ENCODE peak calls at places on chromosomes 1 and 21, in eight cellular contexts. H, M, E, N, F, R, G and A are unnamed samples.

GRCh38 chr1:163166886-163167555 is 35.7 kb downstream of the RGS5 start:
- DNase-seq in M (no peak), F (no peak), H (no peak), G (no peak), N (no peak), R (no peak), E (no peak), A (no peak)

GRCh38 chr1:10616696-10617095 is 141.9 kb downstream of the PEX14 start:
- DNase-seq in H (no peak), F (no peak), G (no peak), R (no peak), N (no peak), E (no peak), M (no peak), A (no peak)

GRCh38 chr1:6703016-6703415 is 1.4 kb upstream of the DNAJC11 start:
- DNase-seq in F (no peak), H (no peak), M (no peak), E (no peak), N (peak; percentile 34), G (no peak), R (peak; percentile 30), A (no peak)

GRCh38 chr1:224726783-224727182 is 110.7 kb downstream of the CNIH3 start:
- DNase-seq in R (no peak), M (no peak), N (peak; percentile 95), G (peak; percentile 97), E (no peak), F (no peak), H (no peak), A (no peak)

GRCh38 chr1:162383091-162383490 is 1.6 kb downstream of the C1orf226 start:
- DNase-seq in G (no peak), F (no peak), M (no peak), R (no peak), N (no peak), E (no peak), H (no peak), A (no peak)

GRCh38 chr21:34885636-34886553 is 163.2 kb downstream of the RUNX1 start:
- DNase-seq in G (peak; percentile 46), M (no peak), F (no peak), R (no peak), E (no peak), H (no peak), N (peak; percentile 70), A (peak; percentile 21)

GRCh38 chr1:145845514-145846161 is at the start of gene NUDT17:
- DNase-seq in E (peak; percentile 82), F (peak; percentile 26), G (peak; percentile 73), H (peak; percentile 85), N (peak; percentile 94), M (peak; percentile 81), R (peak; percentile 93), A (peak; percentile 89)

GRCh38 chr1:85612704-85613361 is 32.3 kb downstream of the CCN1 start:
- DNase-seq in F (no peak), N (peak; percentile 95), M (peak; percentile 69), H (peak; percentile 45), E (peak; percentile 36), G (peak; percentile 85), R (no peak), A (no peak)

GRCh38 chr1:34929853-34930701 is 627 bp upstream of the DLGAP3 start:
- DNase-seq in F (no peak), M (no peak), N (peak; percentile 69), G (no peak), E (no peak), H (no peak), R (peak; percentile 69), A (no peak)

GRCh38 chr1:100265562-100265930 is 470 bp upstream of the RTCA start:
- DNase-seq in R (no peak), N (no peak), M (no peak), G (no peak), F (peak; percentile 6), H (no peak), E (peak; percentile 21), A (no peak)

GRCh38 chr1:100261686-100262085 is 4.3 kb upstream of the RTCA start:
- DNase-seq in M (no peak), G (no peak), E (no peak), R (no peak), N (no peak), H (no peak), F (no peak), A (no peak)

GRCh38 chr1:100268202-100268601 is 2.2 kb downstream of the RTCA start:
- DNase-seq in G (no peak), R (no peak), F (no peak), N (no peak), M (no peak), H (no peak), E (no peak), A (no peak)

GRCh38 chr1:100267284-100267683 is 1.3 kb downstream of the RTCA start:
- DNase-seq in E (no peak), M (no peak), H (no peak), G (no peak), R (no peak), N (no peak), F (no peak), A (no peak)

GRCh38 chr1:100265931-100266830 is at the start of gene RTCA:
- DNase-seq in G (peak; percentile 95), M (peak; percentile 89), E (peak; percentile 97), H (peak; percentile 98), F (peak; percentile 87), R (peak; percentile 97), N (peak; percentile 96), A (peak; percentile 94)
- TF ChIP-seq CTCF in G (no peak), M (no peak), E (no peak), H (no peak), F (no peak), R (no peak), N (no peak), A (no peak)

GRCh38 chr1:114764689-114765088 is 6.9 kb upstream of the CSDE1 start:
- DNase-seq in N (no peak), H (no peak), E (no peak), G (no peak), R (no peak), F (no peak), M (no peak), A (no peak)
- TF ChIP-seq CTCF in N (no peak), H (no peak), E (no peak), G (no peak), R (peak; percentile 39), F (peak; percentile 26), M (no peak), A (no peak)

DNA sequence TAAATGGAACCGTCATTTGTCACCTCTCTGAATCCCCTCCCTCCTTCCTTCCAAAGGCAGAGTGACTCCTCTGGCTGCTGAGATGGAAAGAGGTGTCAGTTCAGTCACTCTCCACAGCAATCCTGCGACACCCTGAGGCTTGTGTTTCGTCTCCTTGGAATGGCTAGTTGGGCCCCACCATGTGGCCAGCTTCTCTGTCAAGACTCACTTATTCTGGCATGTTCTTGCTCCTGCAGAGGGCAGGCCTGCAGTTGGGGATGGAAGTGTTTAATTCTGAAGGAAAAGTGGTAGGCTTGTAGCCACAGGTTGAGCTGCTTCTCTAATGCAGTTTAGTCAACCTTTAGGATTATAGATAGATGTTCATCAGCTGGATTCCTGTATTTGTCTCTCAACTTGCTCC is 149.6 kb downstream of the LMO4 start:
- DNase-seq in M (peak; percentile 61), N (peak; percentile 55), E (no peak), R (no peak), H (no peak), F (peak; percentile 16), G (peak; percentile 19), A (no peak)
- TF ChIP-seq CTCF in M (no peak), N (peak; percentile 20), E (peak; percentile 83), R (no peak), H (no peak), F (peak; percentile 23), G (peak; percentile 4), A (no peak)

DNA sequence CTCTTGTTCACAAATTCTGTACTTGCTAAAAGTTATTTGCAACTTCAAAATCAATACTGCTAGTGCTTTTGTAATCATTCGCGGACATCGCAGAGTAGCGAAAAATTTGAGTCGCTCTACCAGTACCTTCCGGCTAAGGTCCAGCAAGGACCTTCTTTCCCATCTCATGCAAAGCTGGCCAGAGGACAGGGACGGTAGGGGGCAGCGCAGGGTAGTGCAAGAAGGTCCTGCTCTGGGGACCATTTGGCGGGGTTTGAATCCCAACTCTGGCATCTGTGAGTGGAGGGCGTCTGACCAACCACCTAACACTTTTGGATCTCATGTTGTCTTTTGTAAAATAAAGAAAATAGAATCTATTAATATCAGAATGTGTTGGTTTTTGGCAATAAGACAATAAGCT is 258.3 kb downstream of the SPATA17 start:
- DNase-seq in N (no peak), E (no peak), F (no peak), R (peak; percentile 76), G (peak; percentile 20), M (peak; percentile 42), H (no peak), A (no peak)
- TF ChIP-seq CTCF in N (no peak), E (no peak), F (peak; percentile 43), R (peak; percentile 55), G (peak; percentile 51), M (peak; percentile 45), H (no peak), A (peak; percentile 16)

GRCh38 chr1:185448591-185449186 is 131.6 kb upstream of the IVNS1ABP start:
- DNase-seq in H (no peak), R (no peak), G (no peak), F (no peak), N (no peak), M (no peak), E (no peak), A (no peak)

GRCh38 chr1:185449378-185450101 is 132.5 kb upstream of the IVNS1ABP start:
- DNase-seq in E (no peak), R (no peak), G (no peak), H (no peak), F (no peak), M (no peak), N (no peak), A (no peak)

GRCh38 chr1:185450123-185450788 is 133.2 kb upstream of the IVNS1ABP start:
- DNase-seq in N (no peak), M (no peak), E (no peak), G (no peak), F (no peak), R (no peak), H (no peak), A (no peak)

GRCh38 chr1:185450917-185451316 is 133.9 kb upstream of the IVNS1ABP start:
- DNase-seq in G (no peak), N (no peak), M (no peak), R (no peak), E (no peak), F (no peak), H (no peak), A (no peak)

DNA sequence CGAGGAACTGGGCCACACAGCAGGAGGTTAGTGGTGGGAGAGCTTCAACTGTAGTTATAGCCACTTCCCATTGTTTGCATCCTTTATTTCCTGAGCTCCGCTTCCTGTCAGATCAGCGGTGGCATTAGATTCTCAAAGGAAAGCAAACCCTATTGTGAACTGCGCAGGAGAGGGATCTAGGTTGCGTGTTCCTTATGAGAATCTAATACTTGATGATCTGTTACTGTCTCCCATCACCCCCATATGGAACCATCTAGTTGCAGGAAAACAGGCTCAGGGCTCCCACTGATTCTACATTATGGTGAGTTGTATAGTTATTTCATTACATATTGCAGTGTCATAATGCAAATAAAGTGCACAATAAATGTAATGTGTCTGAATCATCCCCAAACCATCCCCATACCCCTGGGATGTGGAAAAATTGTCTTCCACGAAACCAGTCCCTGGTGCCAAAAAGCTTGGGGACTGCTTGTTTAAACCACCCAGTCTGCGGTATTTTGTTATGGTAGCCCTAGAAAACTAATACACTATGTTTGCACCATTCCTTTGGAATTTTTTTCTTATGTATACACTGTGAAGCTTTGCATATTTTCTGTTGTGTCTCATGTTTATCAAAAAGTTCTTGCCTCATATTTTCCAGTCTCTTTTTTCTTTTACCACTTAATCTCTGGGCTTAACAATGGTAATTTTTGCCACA is 136.6 kb upstream of the IVNS1ABP start:
- DNase-seq in F (no peak), R (no peak), H (no peak), G (peak; percentile 34), M (no peak), N (no peak), E (no peak), A (no peak)
- TF ChIP-seq CTCF in F (no peak), R (no peak), H (no peak), G (no peak), M (no peak), N (no peak), E (no peak), A (no peak)